ENCODE peak calls at places on chromosomes 13 and 19, in ten cellular contexts. Y is left ventricle myocardium inferior, K is lower lobe of right lung, N is mucosa of descending colon, T is MCF 10A, P is neural crest cell, W is fibroblast of the aortic adventitia, F is thoracic aorta, I is K562, L is fibroblast of pulmonary artery. X is an unnamed sample.

GRCh38 chr19:17441241-17442135 is 7.0 kb downstream of the TMEM221 start:
- DNase-seq in Y (no peak), K (no peak), N (no peak), T (peak; percentile 23), P (peak; percentile 31), W (peak; percentile 65), F (no peak), I (peak; percentile 78), L (peak; percentile 68), X (peak; percentile 57)

GRCh38 chr13:20291675-20292074 is 59.6 kb upstream of the GJB6 start:
- DNase-seq in Y (no peak), K (no peak), N (no peak), T (no peak), P (no peak), W (no peak), F (no peak), I (no peak), L (no peak), X (no peak)

GRCh38 chr13:62931901-62932883 is 1516.5 kb upstream of the PCDH20 start:
- DNase-seq in Y (no peak), K (no peak), N (no peak), T (no peak), P (no peak), W (no peak), F (no peak), I (no peak), L (peak; percentile 13), X (no peak)

GRCh38 chr19:10417598-10418280 is 2.6 kb upstream of the PDE4A start:
- DNase-seq in Y (no peak), K (no peak), N (no peak), T (peak; percentile 36), P (no peak), W (no peak), F (no peak), I (peak; percentile 40), L (no peak), X (no peak)

GRCh38 chr13:46684287-46685001 is 112.5 kb downstream of the ESD start:
- DNase-seq in Y (no peak), K (no peak), N (no peak), T (no peak), P (no peak), W (no peak), F (no peak), I (no peak), L (peak; percentile 45), X (no peak)

GRCh38 chr19:11268783-11269267 is 6.5 kb upstream of the DOCK6 start:
- DNase-seq in Y (peak; percentile 81), K (peak; percentile 60), N (no peak), T (peak; percentile 95), P (peak; percentile 28), W (peak; percentile 84), F (no peak), I (peak; percentile 62), L (peak; percentile 96), X (no peak)

GRCh38 chr19:10292206-10292788 is 2.5 kb downstream of the ICAM5 start:
- DNase-seq in Y (peak; percentile 78), K (peak; percentile 94), N (peak; percentile 93), T (peak; percentile 70), P (peak; percentile 65), W (peak; percentile 25), F (peak; percentile 28), I (peak; percentile 97), L (peak; percentile 68), X (peak; percentile 87)

GRCh38 chr13:67308004-67308772 is 78.1 kb upstream of the PCDH9 start:
- DNase-seq in Y (no peak), K (no peak), N (no peak), T (peak; percentile 58), P (no peak), W (no peak), F (no peak), I (no peak), L (no peak), X (no peak)

GRCh38 chr13:100244431-100244830 is 155.5 kb downstream of the PCCA start:
- DNase-seq in Y (no peak), K (no peak), N (no peak), T (no peak), P (no peak), W (peak; percentile 47), F (no peak), I (no peak), L (peak; percentile 64), X (no peak)

GRCh38 chr19:49818691-49819331 is 722 bp downstream of the MED25 start:
- DNase-seq in Y (no peak), K (no peak), N (peak; percentile 69), T (no peak), P (no peak), W (no peak), F (no peak), I (no peak), L (no peak), X (no peak)

GRCh38 chr19:51372649-51373504 is at the start of gene NKG7:
- DNase-seq in Y (no peak), K (no peak), N (peak; percentile 46), T (no peak), P (no peak), W (no peak), F (no peak), I (peak; percentile 31), L (no peak), X (peak; percentile 96)

GRCh38 chr13:41145136-41145908 is 12.7 kb upstream of the KBTBD6 start:
- DNase-seq in Y (no peak), K (no peak), N (no peak), T (peak; percentile 57), P (no peak), W (peak; percentile 32), F (no peak), I (no peak), L (peak; percentile 32), X (no peak)

GRCh38 chr19:35347171-35347929 is at the start of gene FFAR1:
- DNase-seq in Y (no peak), K (peak; percentile 43), N (peak; percentile 44), T (no peak), P (no peak), W (no peak), F (no peak), I (peak; percentile 13), L (no peak), X (peak; percentile 80)

GRCh38 chr19:38993271-38993670 is 17.7 kb upstream of the FBXO17 start:
- DNase-seq in Y (no peak), K (no peak), N (no peak), T (peak; percentile 80), P (no peak), W (peak; percentile 67), F (no peak), I (no peak), L (peak; percentile 57), X (no peak)

DNA sequence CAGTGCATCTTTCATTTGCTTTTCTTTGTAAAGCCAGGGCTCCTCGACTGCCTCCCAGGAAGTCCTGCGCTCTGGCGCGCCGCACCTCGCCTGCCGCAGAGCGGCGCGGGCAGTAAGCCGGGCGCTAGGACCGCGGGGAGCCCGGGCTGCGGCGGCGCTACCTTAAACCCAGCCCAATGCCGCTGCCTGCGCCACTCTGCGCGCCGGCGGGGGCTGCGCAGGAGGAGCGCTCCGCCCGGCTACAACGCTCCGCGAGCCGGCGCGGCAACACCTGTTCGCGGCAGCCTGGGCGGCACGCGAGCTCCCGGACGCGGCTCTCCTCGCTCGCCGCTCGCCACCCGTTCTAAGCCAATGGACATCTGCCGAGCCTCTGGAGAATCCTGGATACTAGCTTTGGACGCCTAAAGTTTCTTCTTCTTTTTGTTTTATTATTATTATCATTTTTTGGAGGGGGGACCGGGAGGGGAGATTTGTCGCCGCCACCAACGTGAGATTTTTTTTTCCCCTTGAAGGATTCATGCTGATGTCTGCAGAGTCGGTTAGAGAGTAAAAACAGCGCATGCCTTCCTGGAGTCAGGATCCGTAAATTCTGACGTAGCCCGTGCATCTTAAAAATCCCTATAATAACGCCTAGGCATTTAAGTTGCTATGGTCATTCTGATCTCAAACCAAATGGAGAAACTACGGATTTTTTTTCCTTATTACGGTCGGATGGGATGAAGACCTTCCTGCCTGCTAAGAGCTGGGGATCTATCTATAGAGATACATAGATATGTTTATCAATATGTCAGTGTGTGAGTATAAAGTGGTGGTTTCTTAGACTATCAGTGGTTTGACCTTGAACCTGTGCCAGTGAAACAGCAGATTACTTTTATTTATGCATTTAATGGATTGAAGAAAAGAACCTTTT is at the start of gene FGF9:
- DNase-seq in Y (peak; percentile 76), K (peak; percentile 85), N (peak; percentile 89), T (peak; percentile 73), P (peak; percentile 62), W (peak; percentile 65), F (no peak), I (peak; percentile 78), L (peak; percentile 79), X (peak; percentile 78)
- TF ChIP-seq CTCF in Y (peak; percentile 39), K (no peak), N (no peak), T (no peak), P (no peak), W (no peak), F (no peak), I (no peak), L (no peak), X (no peak)

DNA sequence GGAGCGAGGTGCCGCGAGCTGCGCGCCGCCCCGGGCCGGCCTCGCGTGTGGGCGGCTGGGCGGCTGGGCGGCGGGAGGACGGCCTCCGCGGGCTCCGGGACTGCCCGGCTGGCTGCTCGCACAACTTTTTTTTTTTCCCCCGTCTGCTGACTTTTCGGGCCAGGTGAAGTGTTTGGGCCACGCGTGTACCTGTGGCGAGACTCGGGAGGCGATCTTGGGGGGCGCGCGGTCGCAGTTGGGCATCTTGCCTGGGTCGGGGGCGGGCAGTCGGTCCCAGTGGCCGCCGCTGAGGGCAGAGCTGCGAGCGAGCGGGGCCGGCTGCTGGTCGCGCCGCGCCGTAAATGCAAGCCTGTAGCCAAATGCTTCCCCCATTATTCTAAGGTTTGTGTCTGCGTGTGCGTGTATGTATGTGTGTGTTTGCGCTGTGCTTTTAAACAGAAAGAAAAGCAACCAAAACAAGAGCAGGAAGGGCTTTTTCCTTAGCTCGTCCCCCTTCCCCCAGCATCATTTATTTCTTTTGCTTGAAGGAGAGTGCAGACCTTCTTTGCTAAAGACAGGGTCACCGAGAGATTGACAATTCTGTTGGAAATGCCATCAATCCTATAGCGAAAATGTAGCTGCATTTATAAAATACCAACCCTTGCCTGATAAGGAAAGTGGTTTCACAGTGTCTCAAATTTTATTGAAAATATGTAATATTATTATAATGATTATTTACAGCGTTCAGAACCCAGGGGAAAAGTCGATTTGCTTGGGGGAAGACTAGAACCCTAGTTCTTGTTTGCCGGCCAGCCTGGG is 143.3 kb upstream of the ZNF536 start:
- DNase-seq in Y (no peak), K (no peak), N (no peak), T (no peak), P (peak; percentile 19), W (peak; percentile 4), F (no peak), I (no peak), L (peak; percentile 10), X (no peak)
- TF ChIP-seq CTCF in Y (no peak), K (no peak), N (no peak), T (no peak), P (no peak), W (no peak), F (no peak), I (no peak), L (no peak), X (no peak)

GRCh38 chr19:1843646-1844394 is 4.5 kb downstream of the REXO1 start:
- DNase-seq in Y (no peak), K (no peak), N (no peak), T (no peak), P (no peak), W (no peak), F (no peak), I (no peak), L (no peak), X (no peak)
- TF ChIP-seq CTCF in Y (peak; percentile 22), K (peak; percentile 8), N (no peak), T (no peak), P (peak; percentile 25), W (no peak), F (no peak), I (peak; percentile 33), L (peak; percentile 12), X (no peak)

GRCh38 chr13:70613295-70613694 is 505.0 kb upstream of the KLHL1 start:
- DNase-seq in Y (no peak), K (no peak), N (no peak), T (peak; percentile 8), P (no peak), W (no peak), F (no peak), I (no peak), L (peak; percentile 4), X (no peak)
- TF ChIP-seq CTCF in Y (no peak), K (no peak), N (no peak), T (peak; percentile 16), P (peak; percentile 69), W (no peak), F (no peak), I (no peak), L (no peak), X (no peak)